ENCODE peak calls at places on chromosomes 11 and 22, in four cellular contexts. One of them, this sample, is unnamed.

GRCh38 chr11:119029340-119030028 is 1.2 kb downstream of the SLC37A4 start:
- DNase-seq in iris pigment epithelial cell: no peak
- DNase-seq in smooth muscle cell of the brain vasculature: no peak
- DNase-seq in ELF-1: peak; percentile 74
- DNase-seq in this sample: no peak

GRCh38 chr11:94805994-94806393 is 37.8 kb downstream of the AMOTL1 start:
- DNase-seq in iris pigment epithelial cell: peak; percentile 39
- DNase-seq in smooth muscle cell of the brain vasculature: no peak
- DNase-seq in ELF-1: no peak
- DNase-seq in this sample: no peak

GRCh38 chr11:73521621-73522020 is 76.3 kb downstream of the FAM168A start:
- DNase-seq in iris pigment epithelial cell: peak; percentile 33
- DNase-seq in smooth muscle cell of the brain vasculature: no peak
- DNase-seq in ELF-1: peak; percentile 38
- DNase-seq in this sample: no peak

GRCh38 chr11:61739966-61740365 is 12.5 kb upstream of the MYRF start:
- DNase-seq in iris pigment epithelial cell: no peak
- DNase-seq in smooth muscle cell of the brain vasculature: no peak
- DNase-seq in ELF-1: no peak
- DNase-seq in this sample: no peak

GRCh38 chr11:70572974-70573260 is 174.6 kb downstream of the CTTN start:
- DNase-seq in iris pigment epithelial cell: no peak
- DNase-seq in smooth muscle cell of the brain vasculature: no peak
- DNase-seq in ELF-1: no peak
- DNase-seq in this sample: no peak

GRCh38 chr11:76577199-76577920 is 93.2 kb downstream of the LRRC32 start:
- DNase-seq in iris pigment epithelial cell: peak; percentile 84
- DNase-seq in smooth muscle cell of the brain vasculature: no peak
- DNase-seq in ELF-1: peak; percentile 96
- DNase-seq in this sample: no peak

GRCh38 chr22:19803736-19804267 is 43.2 kb downstream of the TBX1 start:
- DNase-seq in iris pigment epithelial cell: no peak
- DNase-seq in smooth muscle cell of the brain vasculature: no peak
- DNase-seq in ELF-1: no peak
- DNase-seq in this sample: no peak

GRCh38 chr22:22111267-22111751 is 128.7 kb upstream of the TOP3B start:
- DNase-seq in iris pigment epithelial cell: peak; percentile 90
- DNase-seq in smooth muscle cell of the brain vasculature: no peak
- DNase-seq in ELF-1: peak; percentile 7
- DNase-seq in this sample: peak; percentile 81

GRCh38 chr11:71426413-71426812 is 21.8 kb downstream of the DHCR7 start:
- DNase-seq in iris pigment epithelial cell: no peak
- DNase-seq in smooth muscle cell of the brain vasculature: no peak
- DNase-seq in ELF-1: no peak
- DNase-seq in this sample: no peak

GRCh38 chr11:69211540-69212120 is 55.9 kb downstream of the SMIM38 start:
- DNase-seq in iris pigment epithelial cell: no peak
- DNase-seq in smooth muscle cell of the brain vasculature: no peak
- DNase-seq in ELF-1: no peak
- DNase-seq in this sample: no peak